ENCODE peak calls at places on chromosome 3, in seven cellular contexts. H is AG04450, R is AG04449, O is BJ, Y is heart right ventricle, T is fibroblast of lung, S is esophagus squamous epithelium. F is an unnamed sample.

GRCh38 chr3:126284258-126284904 is 72.8 kb downstream of the KLF15 start:
- DNase-seq in H (no peak), R (no peak), O (no peak), Y (no peak), T (peak), S (no peak), F (no peak)

GRCh38 chr3:42036483-42036823 is 54.7 kb upstream of the TRAK1 start:
- DNase-seq in H (peak), R (peak), O (peak), Y (no peak), T (peak), S (no peak), F (peak)

GRCh38 chr3:41683666-41684350 is 278.1 kb downstream of the ULK4 start:
- DNase-seq in H (no peak), R (peak), O (no peak), Y (no peak), T (peak), S (no peak), F (peak)

GRCh38 chr3:117706037-117706436 is 996.5 kb downstream of the TUSC7 start:
- DNase-seq in H (peak), R (peak), O (peak), Y (no peak), T (peak), S (no peak), F (no peak)

GRCh38 chr3:172057059-172057458 is 17.7 kb downstream of the FNDC3B start:
- DNase-seq in H (no peak), R (no peak), O (no peak), Y (no peak), T (no peak), S (no peak), F (no peak)

GRCh38 chr3:197407526-197407925 is 109.1 kb upstream of the DLG1 start:
- DNase-seq in H (no peak), R (no peak), O (no peak), Y (no peak), T (no peak), S (no peak), F (no peak)

GRCh38 chr3:63993653-63994079 is 29.6 kb downstream of the PSMD6 start:
- DNase-seq in H (peak), R (peak), O (no peak), Y (peak), T (peak), S (peak), F (no peak)

GRCh38 chr3:58588030-58588614 is 10.9 kb upstream of the FAM107A start:
- DNase-seq in H (no peak), R (no peak), O (no peak), Y (no peak), T (peak), S (no peak), F (no peak)

GRCh38 chr3:127544151-127544805 is 46.3 kb downstream of the TPRA1 start:
- DNase-seq in H (peak), R (peak), O (no peak), Y (peak), T (peak), S (no peak), F (no peak)

GRCh38 chr3:52286777-52287110 is 884 bp upstream of the GLYCTK start:
- DNase-seq in H (no peak), R (no peak), O (no peak), Y (no peak), T (no peak), S (no peak), F (peak)

GRCh38 chr3:155232605-155233004 is 60.9 kb downstream of the STRIT1 start:
- DNase-seq in H (peak), R (no peak), O (peak), Y (peak), T (peak), S (no peak), F (peak)

GRCh38 chr3:32148356-32148755 is 41.9 kb downstream of the GPD1L start:
- DNase-seq in H (no peak), R (no peak), O (no peak), Y (no peak), T (no peak), S (no peak), F (no peak)

GRCh38 chr3:62622553-62623174 is 249.3 kb upstream of the FEZF2 start:
- DNase-seq in H (peak), R (no peak), O (no peak), Y (no peak), T (peak), S (no peak), F (no peak)
- TF ChIP-seq CTCF in H (peak), R (peak), O (peak), Y (peak), T (peak), S (peak), F (peak)

GRCh38 chr3:16842710-16843270 is 42.0 kb upstream of the PLCL2 start:
- DNase-seq in H (no peak), R (no peak), O (no peak), Y (no peak), T (no peak), S (no peak), F (no peak)
- H3K4me3 ChIP-seq in H (no peak), R (no peak), O (no peak), Y (no peak), T (no peak), S (no peak), F (no peak)

DNA sequence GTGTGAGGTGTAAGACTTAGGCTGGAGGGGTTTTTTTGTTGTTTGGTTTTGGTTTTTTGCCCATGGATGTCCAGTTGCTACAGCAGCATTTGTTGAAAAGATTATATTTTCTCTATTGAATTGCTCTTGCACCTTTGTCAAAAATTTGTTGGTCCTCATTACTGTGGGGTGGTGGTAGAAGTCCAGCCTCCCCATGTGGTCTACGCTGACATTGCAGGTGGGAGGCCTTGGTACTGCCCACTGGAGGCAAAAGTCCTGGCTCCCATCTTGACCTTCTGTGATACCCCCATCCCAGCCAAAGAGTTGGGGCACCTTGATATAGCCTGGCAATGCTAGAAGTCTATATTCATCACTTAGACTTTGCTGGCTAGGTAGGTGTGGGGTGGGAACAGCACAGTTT is 5.4 kb upstream of the RAB6B start:
- DNase-seq in H (no peak), R (no peak), O (no peak), Y (no peak), T (no peak), S (no peak), F (no peak)
- TF ChIP-seq CTCF in H (peak), R (no peak), O (peak), Y (peak), T (peak), S (no peak), F (peak)

DNA sequence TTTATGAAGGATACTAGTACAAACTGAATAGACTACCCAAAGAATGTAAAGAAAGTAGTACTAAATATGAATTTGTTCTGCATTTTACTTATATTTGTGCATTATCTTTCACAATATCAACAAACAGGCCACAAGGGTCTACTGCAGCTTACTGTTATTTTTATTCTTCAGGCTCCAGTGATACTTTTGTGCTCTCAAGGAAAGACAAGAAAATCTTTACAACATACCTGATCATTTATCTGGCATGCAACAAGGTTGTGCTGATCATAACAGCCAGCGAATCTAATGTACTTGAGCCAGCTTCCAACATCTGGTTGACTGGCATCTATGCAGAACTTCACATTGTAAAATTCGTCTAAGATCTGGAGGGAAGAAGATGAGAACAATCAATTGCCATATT is 520.0 kb downstream of the MECOM start:
- DNase-seq in H (no peak), R (no peak), O (no peak), Y (no peak), T (no peak), S (no peak), F (no peak)
- H3K4me3 ChIP-seq in H (no peak), R (no peak), O (no peak), Y (peak), T (peak), S (peak), F (peak)

GRCh38 chr3:139317660-139318430 is 26.0 kb upstream of the MRPS22 start:
- DNase-seq in H (no peak), R (no peak), O (no peak), Y (no peak), T (no peak), S (no peak), F (no peak)

GRCh38 chr3:139318431-139318816 is 25.4 kb upstream of the MRPS22 start:
- DNase-seq in H (no peak), R (no peak), O (no peak), Y (no peak), T (no peak), S (no peak), F (no peak)

GRCh38 chr3:139320551-139321309 is 23.1 kb upstream of the MRPS22 start:
- DNase-seq in H (no peak), R (no peak), O (no peak), Y (no peak), T (no peak), S (no peak), F (no peak)

GRCh38 chr3:139318826-139319225 is 25.0 kb upstream of the MRPS22 start:
- DNase-seq in H (no peak), R (no peak), O (no peak), Y (no peak), T (no peak), S (no peak), F (no peak)

GRCh38 chr3:139319428-139320402 is 24.1 kb upstream of the MRPS22 start:
- DNase-seq in H (no peak), R (no peak), O (no peak), Y (no peak), T (peak), S (no peak), F (no peak)
- TF ChIP-seq CTCF in H (peak), R (peak), O (peak), Y (no peak), T (peak), S (no peak), F (peak)

DNA sequence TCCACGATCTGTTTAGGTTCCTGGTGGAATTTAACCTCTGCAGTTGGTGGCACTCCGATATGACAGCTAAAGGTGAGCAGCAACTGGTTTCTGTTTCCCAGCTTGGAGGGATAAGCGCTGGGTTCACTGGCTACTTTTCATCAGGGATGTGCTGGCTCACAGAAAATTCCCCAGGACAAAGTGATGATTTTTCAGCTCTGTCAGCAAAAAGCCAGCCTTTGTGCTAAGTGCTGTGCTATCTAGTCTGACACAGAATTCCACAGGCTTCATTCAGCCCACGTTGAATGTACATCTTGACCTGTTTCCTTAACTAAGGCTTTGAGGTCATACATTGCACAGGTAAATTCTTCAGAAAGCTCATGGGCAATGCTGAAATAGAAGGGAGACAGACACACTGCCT is 81.5 kb upstream of the LRTM1 start:
- DNase-seq in H (no peak), R (no peak), O (no peak), Y (no peak), T (no peak), S (no peak), F (no peak)
- H3K4me3 ChIP-seq in H (no peak), R (no peak), O (no peak), Y (no peak), T (no peak), S (no peak), F (no peak)

DNA sequence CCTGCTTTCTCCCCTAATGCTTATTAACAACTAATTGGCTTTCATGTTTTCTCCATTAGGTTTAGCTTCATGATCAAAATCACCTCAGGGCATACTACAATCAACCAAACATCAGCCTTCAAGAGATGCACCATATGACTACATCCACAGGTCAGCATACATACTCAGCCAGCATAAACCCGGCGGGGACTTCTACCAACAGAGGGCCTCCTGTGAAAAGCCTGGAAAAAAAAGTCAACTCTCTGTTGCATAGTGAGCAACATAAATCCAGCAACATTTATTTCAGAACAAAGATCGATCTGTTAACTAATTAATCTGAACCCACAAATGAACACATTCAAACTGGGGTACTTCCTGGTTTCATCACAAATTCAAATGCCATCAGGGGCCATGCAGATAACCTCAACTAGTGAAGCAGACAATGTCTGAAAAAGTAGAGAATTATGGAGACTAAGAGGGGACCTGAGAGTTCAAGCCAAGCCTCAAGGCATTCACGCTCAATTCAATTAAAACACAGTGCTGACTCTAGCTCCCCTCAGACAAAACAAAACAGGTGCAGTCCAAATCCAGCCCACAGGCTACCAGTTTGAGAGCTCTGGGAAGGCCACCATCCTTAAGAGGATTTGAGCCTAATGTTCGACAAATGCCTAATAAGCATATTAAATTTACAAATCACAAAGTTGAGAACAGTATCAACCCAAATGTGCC is 124.5 kb downstream of the MAGI1 start:
- DNase-seq in H (no peak), R (no peak), O (no peak), Y (no peak), T (peak), S (no peak), F (no peak)
- TF ChIP-seq CTCF in H (peak), R (peak), O (peak), Y (no peak), T (peak), S (no peak), F (peak)

GRCh38 chr3:65356331-65357286 is 668.8 kb upstream of the ADAMTS9 start:
- DNase-seq in H (no peak), R (no peak), O (no peak), Y (peak), T (peak), S (no peak), F (no peak)
- H3K4me3 ChIP-seq in H (peak), R (no peak), O (peak), Y (peak), T (peak), S (peak), F (peak)

DNA sequence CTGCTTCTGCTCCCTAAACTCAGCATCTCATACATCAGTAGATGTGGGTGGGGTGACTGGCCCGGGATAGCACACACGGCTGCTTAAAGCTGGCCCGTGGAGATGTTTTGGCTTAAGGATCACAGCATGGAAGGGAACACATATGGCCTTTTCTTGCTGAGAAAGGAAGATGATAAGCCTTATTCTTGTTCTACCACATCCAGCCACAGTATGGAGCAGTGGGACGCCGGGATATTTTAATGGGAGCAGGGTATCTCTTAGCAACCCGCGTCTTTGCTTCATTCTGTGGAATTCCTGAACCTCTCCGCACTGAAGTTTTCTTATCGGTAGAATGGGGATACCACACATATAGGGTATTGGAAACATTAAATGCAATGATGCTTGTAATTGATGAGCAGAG is 94.1 kb upstream of the PROK2 start:
- DNase-seq in H (no peak), R (no peak), O (no peak), Y (no peak), T (no peak), S (no peak), F (no peak)
- TF ChIP-seq CTCF in H (no peak), R (no peak), O (no peak), Y (no peak), T (no peak), S (no peak), F (no peak)

GRCh38 chr3:46989146-46989810 is 9.8 kb downstream of the NBEAL2 start:
- DNase-seq in H (no peak), R (no peak), O (no peak), Y (peak), T (no peak), S (no peak), F (no peak)

GRCh38 chr3:46990573-46991374 is 11.3 kb downstream of the NBEAL2 start:
- DNase-seq in H (no peak), R (no peak), O (no peak), Y (peak), T (no peak), S (no peak), F (no peak)

GRCh38 chr3:46987485-46988401 is 8.3 kb downstream of the NBEAL2 start:
- DNase-seq in H (no peak), R (no peak), O (no peak), Y (peak), T (no peak), S (peak), F (no peak)

GRCh38 chr3:46986782-46987484 is 7.5 kb downstream of the NBEAL2 start:
- DNase-seq in H (no peak), R (no peak), O (no peak), Y (no peak), T (no peak), S (no peak), F (no peak)

DNA sequence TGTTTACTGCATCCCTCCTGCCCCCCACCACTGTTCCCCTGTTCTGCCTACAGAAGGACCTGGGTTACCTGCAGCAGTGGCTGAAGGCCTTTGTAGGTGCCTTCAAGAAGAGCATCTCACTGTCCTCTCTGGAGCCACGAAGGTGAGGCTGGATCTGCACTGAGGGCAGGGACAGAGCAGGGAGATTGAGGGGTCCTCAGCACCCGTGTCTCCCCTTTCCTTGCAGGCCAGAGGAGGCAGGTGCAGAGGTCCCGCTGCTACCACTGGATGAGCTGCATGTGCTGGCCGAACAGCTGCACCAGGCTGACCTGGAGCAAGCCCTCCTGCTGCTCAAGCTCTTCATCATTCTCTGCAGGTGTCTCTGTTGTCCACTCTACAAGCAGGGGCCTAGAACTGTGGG is 9.2 kb downstream of the NBEAL2 start:
- DNase-seq in H (no peak), R (no peak), O (no peak), Y (no peak), T (no peak), S (no peak), F (no peak)
- H3K4me3 ChIP-seq in H (no peak), R (no peak), O (no peak), Y (no peak), T (no peak), S (no peak), F (no peak)